ENCODE peak calls at places on chromosomes 6 and 20, in four cellular contexts. J is fibroblast of lung; O is CD8-positive, alpha-beta T cell; Q is Peyer's patch. K is an unnamed sample.

GRCh38 chr6:133396630-133397335 is 155.6 kb downstream of the EYA4 start:
- DNase-seq in O (no peak), Q (no peak), J (no peak), K (no peak)

GRCh38 chr20:63151554-63152321 is 64.2 kb downstream of the YTHDF1 start:
- DNase-seq in J (peak; percentile 46), Q (no peak), O (no peak), K (no peak)

GRCh38 chr6:15897063-15897934 is 231.6 kb upstream of the MYLIP start:
- DNase-seq in O (no peak), Q (no peak), J (peak; percentile 79), K (no peak)

GRCh38 chr6:30656513-30656912 is 9.6 kb downstream of the C6orf136 start:
- DNase-seq in O (no peak), Q (no peak), J (no peak), K (no peak)

GRCh38 chr20:62523473-62524203 is 47.8 kb upstream of the GATA5 start:
- DNase-seq in J (no peak), Q (no peak), O (peak; percentile 70), K (no peak)

GRCh38 chr20:50848846-50849673 is 54.2 kb downstream of the BCAS4 start:
- DNase-seq in J (no peak), Q (peak; percentile 60), O (no peak), K (no peak)

GRCh38 chr20:25600632-25601031 is 15.3 kb upstream of the NINL start:
- DNase-seq in Q (no peak), O (no peak), J (peak; percentile 17), K (no peak)

GRCh38 chr6:44740566-44741120 is 353.1 kb downstream of the CDC5L start:
- DNase-seq in O (no peak), Q (no peak), J (no peak), K (no peak)

GRCh38 chr20:21315138-21315537 is 12.0 kb downstream of the XRN2 start:
- DNase-seq in O (no peak), Q (no peak), J (peak; percentile 71), K (no peak)

GRCh38 chr6:53512631-53513030 is 32.3 kb downstream of the GCLC start:
- DNase-seq in J (no peak), Q (no peak), O (no peak), K (no peak)

GRCh38 chr6:42745083-42745637 is 743 bp downstream of the TBCC start:
- DNase-seq in J (peak; percentile 19), O (peak; percentile 32), Q (peak; percentile 58), K (no peak)

GRCh38 chr6:22025468-22026159 is 271.2 kb downstream of the PRL start:
- DNase-seq in J (peak; percentile 53), O (no peak), Q (no peak), K (no peak)

GRCh38 chr6:68139130-68139529 is 496.0 kb upstream of the ADGRB3 start:
- DNase-seq in Q (no peak), J (no peak), O (no peak), K (no peak)

GRCh38 chr6:11740875-11741274 is 37.7 kb downstream of the ADTRP start:
- DNase-seq in J (no peak), Q (no peak), O (no peak), K (no peak)

GRCh38 chr6:21341910-21342309 is 251.6 kb upstream of the SOX4 start:
- DNase-seq in J (no peak), Q (no peak), O (no peak), K (no peak)

GRCh38 chr20:13857304-13857703 is 72.5 kb downstream of the NDUFAF5 start:
- DNase-seq in O (no peak), Q (no peak), J (no peak), K (no peak)

GRCh38 chr6:56730663-56731529 is 88.2 kb upstream of the DST start:
- DNase-seq in Q (no peak), O (no peak), J (peak; percentile 66), K (no peak)

GRCh38 chr6:116877743-116878142 is 701 bp downstream of the RFX6 start:
- DNase-seq in O (no peak), J (no peak), Q (no peak), K (no peak)

GRCh38 chr20:6626805-6627204 is 140.7 kb upstream of the BMP2 start:
- DNase-seq in O (no peak), J (no peak), Q (no peak), K (no peak)

GRCh38 chr20:50073500-50073899 is 39.5 kb downstream of the UBE2V1 start:
- DNase-seq in J (no peak), O (no peak), Q (no peak), K (no peak)

GRCh38 chr6:139250296-139251274 is 41.2 kb downstream of the TXLNB start:
- DNase-seq in J (peak; percentile 49), Q (peak; percentile 86), O (peak; percentile 59), K (no peak)

GRCh38 chr6:42138630-42139619 is 3.5 kb downstream of the C6orf132 start:
- DNase-seq in J (peak; percentile 42), O (no peak), Q (no peak), K (no peak)

GRCh38 chr6:33967266-33967767 is 163.5 kb upstream of the MLN start:
- DNase-seq in J (no peak), Q (no peak), O (no peak), K (no peak)

GRCh38 chr6:124792386-124792785 is 169.9 kb upstream of the RNF217 start:
- DNase-seq in Q (no peak), J (no peak), O (no peak), K (no peak)

GRCh38 chr20:1718604-1719384 is 61.2 kb upstream of the SIRPG start:
- DNase-seq in J (peak; percentile 36), O (no peak), Q (no peak), K (no peak)

GRCh38 chr20:6767536-6768227 is at the start of gene BMP2:
- DNase-seq in Q (peak; percentile 70), O (no peak), J (peak; percentile 63), K (no peak)

GRCh38 chr6:78530208-78530607 is 337.1 kb upstream of the IRAK1BP1 start:
- DNase-seq in O (no peak), Q (no peak), J (no peak), K (no peak)

GRCh38 chr6:64330694-64331309 is 695.2 kb downstream of the PHF3 start:
- DNase-seq in Q (peak; percentile 85), O (no peak), J (peak; percentile 73), K (no peak)

GRCh38 chr6:105759946-105760345 is 326.2 kb upstream of the PRDM1 start:
- DNase-seq in O (no peak), Q (no peak), J (peak; percentile 69), K (no peak)

GRCh38 chr6:151806757-151807512 is 547 bp upstream of the ESR1 start:
- DNase-seq in Q (no peak), O (no peak), J (no peak), K (no peak)

GRCh38 chr20:37821691-37822655 is 81.0 kb upstream of the VSTM2L start:
- DNase-seq in J (peak; percentile 50), O (no peak), Q (no peak), K (no peak)

GRCh38 chr6:13716955-13717295 is 5.3 kb upstream of the RANBP9 start:
- DNase-seq in O (no peak), Q (no peak), J (no peak), K (no peak)

GRCh38 chr20:58359441-58359840 is 29.6 kb upstream of the VAPB start:
- DNase-seq in Q (no peak), J (peak; percentile 60), O (no peak), K (no peak)
- TF ChIP-seq CTCF in Q (no peak), J (peak; percentile 52), O (no peak), K (no peak)

DNA sequence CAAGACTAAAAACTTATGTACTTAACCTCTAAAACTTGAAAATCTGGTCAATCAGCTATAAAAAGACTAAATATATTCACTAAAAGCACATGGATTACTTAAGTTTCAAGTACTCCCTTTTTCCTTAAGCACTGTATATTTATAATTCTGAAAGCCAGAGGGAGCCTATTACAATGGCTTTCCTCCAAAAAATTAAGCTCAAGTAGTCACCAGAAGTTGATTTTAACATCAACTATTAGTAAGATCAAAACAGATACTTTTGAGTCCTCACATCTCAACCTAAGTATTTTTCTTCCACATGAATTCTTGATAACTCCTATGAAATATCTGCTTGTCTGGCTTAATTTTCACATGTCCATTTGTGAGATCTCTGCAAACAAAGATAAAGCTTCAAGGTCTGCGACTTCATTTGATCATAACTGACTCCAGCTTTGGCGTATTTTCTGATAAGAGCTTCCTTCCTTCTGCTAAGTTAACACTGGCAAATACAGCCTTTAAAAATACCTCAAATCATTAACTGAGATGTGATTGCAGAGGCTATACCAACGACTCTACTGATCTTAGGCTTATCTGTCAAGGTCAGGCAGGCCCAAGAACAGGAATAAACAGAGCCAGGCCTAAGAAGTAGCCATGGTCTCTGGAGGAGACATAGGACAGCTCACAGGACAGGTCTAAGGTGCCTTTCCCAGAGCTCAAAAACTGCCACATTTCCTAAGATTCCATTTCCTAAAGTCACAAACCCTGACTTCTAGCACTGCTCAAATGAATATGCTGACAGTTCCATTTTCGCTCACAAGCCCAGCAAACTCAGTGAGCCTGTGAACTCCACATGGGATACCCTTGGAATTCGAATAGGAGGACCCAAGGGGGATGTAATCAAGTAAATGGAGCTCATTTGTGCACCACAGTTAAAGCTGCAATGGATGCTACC is 10.0 kb downstream of the SNX5 start:
- DNase-seq in Q (no peak), J (peak; percentile 71), O (no peak), K (no peak)
- TF ChIP-seq CTCF in Q (peak; percentile 36), J (peak; percentile 44), O (no peak), K (no peak)

DNA sequence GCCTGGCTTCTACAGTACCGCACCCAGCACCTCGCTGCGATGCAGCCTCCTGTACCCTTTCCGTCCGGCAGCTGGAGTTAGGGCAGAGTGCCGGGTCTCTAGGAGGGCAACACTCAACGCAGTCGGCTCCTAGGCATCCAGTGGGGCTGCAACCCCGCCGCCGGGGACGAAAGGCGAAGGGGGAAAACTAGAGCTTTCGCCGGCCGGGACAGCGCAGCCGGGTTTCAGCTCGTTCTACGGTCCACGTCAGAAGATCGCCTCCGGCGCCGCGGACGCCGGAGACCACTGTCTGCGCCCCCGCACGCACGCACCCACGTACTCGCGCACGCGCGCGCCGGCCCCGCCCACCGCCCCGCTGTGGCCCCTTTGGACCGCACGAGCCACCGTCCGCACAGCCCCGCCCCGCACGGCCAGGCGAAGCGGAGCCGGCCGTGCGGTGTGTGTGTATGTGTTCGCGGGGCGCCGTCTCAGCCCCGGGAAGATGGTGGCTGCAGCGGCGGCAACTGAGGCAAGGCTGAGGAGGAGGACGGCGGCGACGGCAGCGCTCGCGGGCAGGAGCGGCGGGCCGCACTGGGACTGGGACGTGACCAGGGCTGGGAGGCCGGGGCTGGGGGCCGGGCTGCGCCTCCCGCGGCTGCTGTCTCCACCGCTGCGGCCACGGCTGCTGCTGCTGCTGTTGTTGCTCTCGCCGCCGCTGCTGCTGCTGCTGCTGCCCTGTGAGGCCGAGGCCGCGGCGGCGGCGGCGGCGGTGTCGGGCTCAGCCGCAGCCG is at the start of gene ATRN:
- DNase-seq in J (peak; percentile 88), Q (peak; percentile 94), O (peak; percentile 89), K (peak; percentile 57)
- TF ChIP-seq CTCF in J (no peak), Q (peak; percentile 3), O (no peak), K (no peak)

GRCh38 chr6:84731901-84732300 is 32.5 kb downstream of the TBX18 start:
- DNase-seq in J (no peak), Q (no peak), O (no peak), K (no peak)

GRCh38 chr6:84733889-84734288 is 30.5 kb downstream of the TBX18 start:
- DNase-seq in J (no peak), O (no peak), Q (no peak), K (no peak)

DNA sequence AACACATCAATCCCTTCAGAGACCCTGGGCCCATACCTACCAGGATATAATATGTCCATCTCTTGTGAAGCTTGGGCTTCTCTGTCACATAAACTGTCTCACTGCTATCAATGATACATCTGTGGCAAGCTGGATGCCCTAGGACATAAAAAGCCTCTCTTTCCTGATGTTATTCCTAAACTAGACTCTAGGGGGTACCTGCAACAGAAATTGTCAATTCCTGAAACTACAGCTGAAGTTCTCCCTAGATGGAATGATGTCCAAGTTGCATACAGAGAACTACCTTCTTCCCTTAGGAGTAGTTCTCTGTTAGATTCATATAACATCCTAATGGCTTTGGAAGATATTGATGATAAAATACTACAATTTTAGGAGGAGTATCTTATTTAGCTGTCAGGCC is 35.8 kb downstream of the TBX18 start:
- DNase-seq in J (peak; percentile 15), O (no peak), Q (no peak), K (no peak)
- TF ChIP-seq CTCF in J (peak; percentile 41), O (no peak), Q (no peak), K (peak; percentile 16)